ENCODE peak calls at places on chromosome 13, in four cellular contexts. One of them, this sample, is unnamed.

GRCh38 chr13:106159295-106160195 is 375.9 kb downstream of the EFNB2 start:
- DNase-seq in H1: no peak
- DNase-seq in A549: no peak
- DNase-seq in K562: no peak
- DNase-seq in this sample: no peak

GRCh38 chr13:25971077-25971476 is 80.7 kb downstream of the SHISA2 start:
- DNase-seq in A549: no peak
- DNase-seq in K562: no peak
- DNase-seq in H1: no peak
- DNase-seq in this sample: no peak

GRCh38 chr13:30679483-30680330 is 55.6 kb upstream of the ALOX5AP start:
- DNase-seq in H1: no peak
- DNase-seq in K562: no peak
- DNase-seq in A549: peak
- DNase-seq in this sample: peak

GRCh38 chr13:65188691-65189090 is 2041.4 kb downstream of the PCDH9 start:
- DNase-seq in H1: no peak
- DNase-seq in A549: no peak
- DNase-seq in K562: no peak
- DNase-seq in this sample: no peak

GRCh38 chr13:49046534-49046933 is 70.8 kb downstream of the FNDC3A start:
- DNase-seq in K562: no peak
- DNase-seq in A549: no peak
- DNase-seq in H1: no peak
- DNase-seq in this sample: no peak

GRCh38 chr13:29888306-29888705 is 37.9 kb upstream of the UBL3 start:
- DNase-seq in K562: no peak
- DNase-seq in A549: no peak
- DNase-seq in H1: no peak
- DNase-seq in this sample: no peak

GRCh38 chr13:108919036-108919907 is 289.9 kb downstream of the MYO16 start:
- DNase-seq in A549: peak
- DNase-seq in K562: no peak
- DNase-seq in H1: no peak
- DNase-seq in this sample: no peak

GRCh38 chr13:88857256-88857655 is 1186.1 kb downstream of the SLITRK5 start:
- DNase-seq in A549: no peak
- DNase-seq in H1: no peak
- DNase-seq in K562: no peak
- DNase-seq in this sample: no peak

GRCh38 chr13:41939403-41939802 is 21.5 kb downstream of the VWA8 start:
- DNase-seq in H1: no peak
- DNase-seq in A549: no peak
- DNase-seq in K562: no peak
- DNase-seq in this sample: no peak

GRCh38 chr13:99208185-99208584 is 7.5 kb downstream of the UBAC2 start:
- DNase-seq in A549: no peak
- DNase-seq in H1: no peak
- DNase-seq in K562: no peak
- DNase-seq in this sample: no peak

GRCh38 chr13:97142452-97142851 is 79.7 kb upstream of the MBNL2 start:
- DNase-seq in K562: peak
- DNase-seq in H1: no peak
- DNase-seq in A549: peak
- DNase-seq in this sample: peak

GRCh38 chr13:51502206-51502651 is 49.4 kb upstream of the INTS6 start:
- DNase-seq in K562: no peak
- DNase-seq in A549: no peak
- DNase-seq in H1: no peak
- DNase-seq in this sample: no peak

GRCh38 chr13:26605845-26606244 is 48.4 kb downstream of the WASF3 start:
- DNase-seq in K562: peak
- DNase-seq in A549: peak
- DNase-seq in H1: peak
- DNase-seq in this sample: peak

GRCh38 chr13:53112522-53112921 is 83.9 kb downstream of the OLFM4 start:
- DNase-seq in H1: no peak
- DNase-seq in K562: no peak
- DNase-seq in A549: no peak
- DNase-seq in this sample: no peak

GRCh38 chr13:55160911-55161310 is 1979.8 kb upstream of the PRR20A start:
- DNase-seq in K562: no peak
- DNase-seq in H1: no peak
- DNase-seq in A549: no peak
- DNase-seq in this sample: no peak

GRCh38 chr13:39600766-39601165 is 2.2 kb downstream of the LHFPL6 start:
- DNase-seq in A549: peak
- DNase-seq in K562: no peak
- DNase-seq in H1: no peak
- DNase-seq in this sample: no peak

GRCh38 chr13:31227870-31228269 is 28.1 kb downstream of the B3GLCT start:
- DNase-seq in K562: no peak
- DNase-seq in A549: no peak
- DNase-seq in H1: no peak
- DNase-seq in this sample: no peak

GRCh38 chr13:44746690-44747089 is 170.6 kb upstream of the TSC22D1 start:
- DNase-seq in K562: no peak
- DNase-seq in A549: no peak
- DNase-seq in H1: no peak
- DNase-seq in this sample: no peak

GRCh38 chr13:46507978-46508377 is 45.0 kb upstream of the LRCH1 start:
- DNase-seq in K562: no peak
- DNase-seq in H1: no peak
- DNase-seq in A549: no peak
- DNase-seq in this sample: no peak

GRCh38 chr13:73714522-73714921 is 419.7 kb downstream of the KLF12 start:
- DNase-seq in H1: no peak
- DNase-seq in K562: no peak
- DNase-seq in A549: no peak
- DNase-seq in this sample: no peak

GRCh38 chr13:40762849-40763248 is 8.1 kb downstream of the MRPS31 start:
- DNase-seq in A549: no peak
- DNase-seq in K562: no peak
- DNase-seq in H1: no peak
- DNase-seq in this sample: no peak

GRCh38 chr13:31798189-31798588 is 58.9 kb downstream of the RXFP2 start:
- DNase-seq in A549: no peak
- DNase-seq in K562: no peak
- DNase-seq in H1: no peak
- DNase-seq in this sample: no peak

GRCh38 chr13:112838038-112838965 is 130.7 kb upstream of the MCF2L start:
- DNase-seq in A549: no peak
- DNase-seq in K562: no peak
- DNase-seq in H1: no peak
- DNase-seq in this sample: no peak

GRCh38 chr13:24148414-24149305 is 11.9 kb upstream of the SPATA13 start:
- DNase-seq in H1: peak
- DNase-seq in A549: peak
- DNase-seq in K562: no peak
- DNase-seq in this sample: peak

GRCh38 chr13:109783447-109783814 is 3.0 kb downstream of the IRS2 start:
- DNase-seq in K562: no peak
- DNase-seq in H1: no peak
- DNase-seq in A549: no peak
- DNase-seq in this sample: no peak

GRCh38 chr13:34155931-34156607 is 338.1 kb downstream of the RFC3 start:
- DNase-seq in H1: no peak
- DNase-seq in K562: no peak
- DNase-seq in A549: peak
- DNase-seq in this sample: no peak

GRCh38 chr13:28718186-28718537 is 608 bp downstream of the SLC46A3 start:
- DNase-seq in A549: no peak
- DNase-seq in K562: no peak
- DNase-seq in H1: no peak
- DNase-seq in this sample: no peak

GRCh38 chr13:65892859-65893258 is 1337.3 kb downstream of the PCDH9 start:
- DNase-seq in K562: no peak
- DNase-seq in A549: no peak
- DNase-seq in H1: no peak
- DNase-seq in this sample: no peak

DNA sequence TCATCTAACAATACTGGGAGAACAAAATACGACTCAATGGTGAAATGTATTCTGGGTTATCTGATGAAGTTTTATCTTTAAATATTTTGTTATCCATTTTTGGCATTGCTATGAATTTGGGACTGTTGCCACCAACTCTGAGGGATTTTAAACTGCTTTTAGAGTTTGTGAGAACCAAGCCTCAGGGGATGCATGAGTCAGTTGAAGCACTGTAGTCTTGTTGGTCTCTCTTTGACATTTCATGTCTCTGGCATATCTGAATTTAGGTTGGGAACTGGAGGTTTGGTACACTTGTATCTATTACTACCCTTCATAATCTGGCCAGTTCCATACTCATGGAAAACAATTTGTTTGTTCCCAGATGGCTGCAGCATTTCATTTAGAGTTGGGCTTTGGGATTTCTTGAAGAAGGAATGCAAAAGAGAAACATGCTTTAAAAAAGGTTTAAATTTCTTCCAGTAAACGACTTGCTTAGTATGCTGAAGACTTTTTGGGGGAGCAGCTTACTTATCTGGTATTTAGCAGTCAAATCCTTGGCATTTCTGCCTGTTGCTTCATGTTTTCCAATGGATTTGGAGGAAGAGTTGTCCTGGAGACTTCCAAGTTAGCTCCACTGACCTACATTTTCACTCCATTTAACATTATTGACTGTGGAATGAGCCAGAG is 28.9 kb downstream of the ARHGEF7 start:
- DNase-seq in H1: no peak
- DNase-seq in A549: no peak
- DNase-seq in K562: no peak
- DNase-seq in this sample: no peak
- TF ChIP-seq PHF8 in H1: no peak
- TF ChIP-seq PHF8 in A549: no peak
- TF ChIP-seq PHF8 in K562: no peak
- TF ChIP-seq PHF8 in this sample: no peak

GRCh38 chr13:77001540-77001939 is 9.7 kb downstream of the CLN5 start:
- DNase-seq in H1: no peak
- DNase-seq in A549: no peak
- DNase-seq in K562: no peak
- DNase-seq in this sample: no peak

GRCh38 chr13:77001963-77002587 is 10.2 kb downstream of the CLN5 start:
- DNase-seq in A549: no peak
- DNase-seq in K562: no peak
- DNase-seq in H1: no peak
- DNase-seq in this sample: no peak

GRCh38 chr13:77000475-77000874 is 8.6 kb downstream of the CLN5 start:
- DNase-seq in A549: no peak
- DNase-seq in H1: no peak
- DNase-seq in K562: no peak
- DNase-seq in this sample: no peak

DNA sequence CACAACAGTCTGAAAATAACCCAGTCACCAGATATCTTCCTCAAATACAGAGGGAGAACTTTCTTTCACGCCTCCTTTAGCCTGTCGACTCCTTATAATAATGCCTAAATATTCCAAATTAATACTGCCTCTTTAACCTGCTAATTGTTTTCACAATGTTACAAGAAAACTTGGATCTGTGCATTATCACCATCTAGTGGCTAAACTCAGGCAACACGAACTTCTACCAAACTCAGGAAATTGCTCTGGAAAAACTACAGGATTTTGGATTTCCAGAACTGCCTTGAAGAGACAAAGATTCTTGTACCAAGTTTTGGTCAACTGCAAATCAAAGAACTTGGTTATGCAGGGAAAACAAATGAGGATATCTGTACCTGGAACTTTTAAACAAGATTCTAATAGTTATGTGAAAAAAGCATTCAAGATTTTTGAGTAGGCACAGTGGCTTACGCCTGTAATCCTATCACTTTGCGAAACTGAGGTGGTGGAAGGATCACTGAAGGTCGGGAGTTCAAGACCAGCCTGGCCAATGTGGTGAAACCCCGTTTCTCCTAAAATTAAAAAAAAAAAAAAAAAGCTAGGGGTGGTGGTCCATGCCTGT is 10.8 kb downstream of the CLN5 start:
- DNase-seq in K562: peak
- DNase-seq in A549: peak
- DNase-seq in H1: no peak
- DNase-seq in this sample: peak
- TF ChIP-seq PHF8 in K562: no peak
- TF ChIP-seq PHF8 in A549: no peak
- TF ChIP-seq PHF8 in H1: no peak
- TF ChIP-seq PHF8 in this sample: no peak

GRCh38 chr13:113916330-113916815 is 52.5 kb upstream of the GAS6 start:
- DNase-seq in A549: peak
- DNase-seq in H1: no peak
- DNase-seq in K562: no peak
- DNase-seq in this sample: no peak
- TF ChIP-seq PHF8 in A549: no peak
- TF ChIP-seq PHF8 in H1: no peak
- TF ChIP-seq PHF8 in K562: no peak
- TF ChIP-seq PHF8 in this sample: no peak

GRCh38 chr13:100645382-100645781 is 29.2 kb downstream of the TMTC4 start:
- DNase-seq in K562: no peak
- DNase-seq in A549: no peak
- DNase-seq in H1: no peak
- DNase-seq in this sample: no peak

GRCh38 chr13:100648354-100648753 is 26.2 kb downstream of the TMTC4 start:
- DNase-seq in A549: no peak
- DNase-seq in H1: no peak
- DNase-seq in K562: no peak
- DNase-seq in this sample: no peak

GRCh38 chr13:100646030-100646673 is 28.4 kb downstream of the TMTC4 start:
- DNase-seq in H1: no peak
- DNase-seq in A549: peak
- DNase-seq in K562: peak
- DNase-seq in this sample: peak

GRCh38 chr13:100646871-100647270 is 27.7 kb downstream of the TMTC4 start:
- DNase-seq in A549: no peak
- DNase-seq in K562: no peak
- DNase-seq in H1: no peak
- DNase-seq in this sample: no peak

DNA sequence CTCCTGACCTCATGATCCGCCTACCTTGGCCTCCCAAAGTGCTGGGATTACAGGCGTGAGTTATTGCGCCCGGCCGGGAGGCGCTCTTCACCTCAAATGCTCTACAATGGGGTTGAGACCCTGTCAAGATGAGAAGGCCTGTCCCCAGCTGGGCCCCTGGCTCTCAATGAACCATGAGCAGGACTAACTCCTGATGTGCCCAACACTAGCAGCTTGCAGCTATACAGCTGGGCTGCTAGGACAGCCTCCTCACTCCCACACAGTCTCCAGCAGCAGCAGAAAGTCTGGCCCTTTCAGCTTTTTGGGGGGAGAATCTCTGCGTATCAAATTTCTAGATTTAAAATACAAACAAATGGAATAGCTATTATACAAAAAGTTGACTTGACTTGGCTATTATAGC is 30.3 kb downstream of the TMTC4 start:
- DNase-seq in A549: no peak
- DNase-seq in H1: no peak
- DNase-seq in K562: no peak
- DNase-seq in this sample: no peak
- TF ChIP-seq PHF8 in A549: no peak
- TF ChIP-seq PHF8 in H1: no peak
- TF ChIP-seq PHF8 in K562: no peak
- TF ChIP-seq PHF8 in this sample: no peak

This sample was measured in HepG2.